ENCODE peak calls at places on chromosomes 7 and 10, in seven cellular contexts. W, Q, R, I, T, E and S are unnamed samples.
A peak's percentile ranks its signal among the peaks of the same experiment; 100 is the strongest.

GRCh38 chr7:1950623-1951523 is 280.8 kb downstream of the ELFN1 start:
- DNase-seq in W (no peak), Q (no peak), R (no peak), E (no peak), T (peak; percentile 84), I (peak; percentile 68), S (no peak)

GRCh38 chr10:102175415-102175814 is 23.2 kb downstream of the NOLC1 start:
- DNase-seq in R (no peak), T (no peak), E (no peak), I (no peak), Q (no peak), W (no peak), S (no peak)

GRCh38 chr7:131145026-131145425 is 182.7 kb upstream of the MKLN1 start:
- DNase-seq in Q (no peak), E (no peak), I (no peak), W (peak; percentile 34), R (no peak), T (no peak), S (no peak)

GRCh38 chr7:41655470-41655869 is 47.4 kb downstream of the INHBA start:
- DNase-seq in T (no peak), I (no peak), W (no peak), R (no peak), Q (no peak), E (no peak), S (no peak)

GRCh38 chr10:4061441-4061951 is 276.5 kb upstream of the KLF6 start:
- DNase-seq in E (no peak), W (no peak), I (no peak), Q (no peak), T (no peak), R (no peak), S (peak; percentile 31)

GRCh38 chr10:128571745-128572144 is 445.5 kb upstream of the MKI67 start:
- DNase-seq in I (peak; percentile 22), E (no peak), W (no peak), R (no peak), Q (no peak), T (no peak), S (no peak)

GRCh38 chr7:83532229-83532628 is 116.7 kb downstream of the SEMA3E start:
- DNase-seq in R (no peak), Q (no peak), I (no peak), E (no peak), T (no peak), W (peak; percentile 7), S (no peak)

GRCh38 chr10:43053825-43054224 is 23.0 kb upstream of the RET start:
- DNase-seq in W (no peak), T (no peak), R (no peak), E (no peak), Q (no peak), I (no peak), S (no peak)

GRCh38 chr7:91198371-91198770 is 65.9 kb upstream of the FZD1 start:
- DNase-seq in T (no peak), R (no peak), Q (no peak), W (no peak), I (no peak), E (no peak), S (no peak)

GRCh38 chr7:41999736-42000283 is 237.2 kb downstream of the GLI3 start:
- DNase-seq in W (no peak), R (no peak), E (no peak), I (no peak), Q (no peak), T (no peak), S (no peak)

GRCh38 chr7:77453531-77453930 is 37.4 kb upstream of the GSAP start:
- DNase-seq in Q (no peak), T (no peak), R (no peak), I (no peak), W (no peak), E (no peak), S (peak; percentile 57)

GRCh38 chr7:134826105-134826504 is 46.7 kb downstream of the CALD1 start:
- DNase-seq in Q (no peak), W (no peak), R (no peak), T (no peak), I (no peak), E (no peak), S (no peak)

GRCh38 chr7:155731375-155731774 is 80.9 kb downstream of the SHH start:
- DNase-seq in E (no peak), R (no peak), I (no peak), T (no peak), Q (no peak), W (no peak), S (no peak)

GRCh38 chr10:34196058-34196433 is 619.0 kb downstream of the PARD3 start:
- DNase-seq in W (no peak), T (no peak), I (no peak), R (no peak), Q (no peak), E (no peak), S (no peak)

GRCh38 chr7:152674860-152675760 is 831 bp downstream of the XRCC2 start:
- DNase-seq in W (no peak), I (peak; percentile 56), Q (no peak), R (no peak), E (peak; percentile 47), T (peak; percentile 78), S (no peak)

GRCh38 chr10:13970231-13970966 is 360.3 kb downstream of the FRMD4A start:
- DNase-seq in R (no peak), Q (no peak), I (no peak), E (no peak), T (no peak), W (no peak), S (no peak)

GRCh38 chr10:72735288-72735926 is 43.5 kb downstream of the MCU start:
- DNase-seq in R (no peak), I (no peak), E (no peak), Q (no peak), W (no peak), T (no peak), S (no peak)

GRCh38 chr10:125257521-125258105 is 97.2 kb upstream of the CTBP2 start:
- DNase-seq in I (no peak), Q (no peak), T (peak; percentile 57), E (no peak), R (no peak), W (no peak), S (no peak)

GRCh38 chr7:73342645-73343044 is 14.7 kb downstream of the FKBP6 start:
- DNase-seq in I (no peak), W (peak; percentile 29), T (peak; percentile 74), E (peak; percentile 73), Q (no peak), R (no peak), S (peak; percentile 85)

DNA sequence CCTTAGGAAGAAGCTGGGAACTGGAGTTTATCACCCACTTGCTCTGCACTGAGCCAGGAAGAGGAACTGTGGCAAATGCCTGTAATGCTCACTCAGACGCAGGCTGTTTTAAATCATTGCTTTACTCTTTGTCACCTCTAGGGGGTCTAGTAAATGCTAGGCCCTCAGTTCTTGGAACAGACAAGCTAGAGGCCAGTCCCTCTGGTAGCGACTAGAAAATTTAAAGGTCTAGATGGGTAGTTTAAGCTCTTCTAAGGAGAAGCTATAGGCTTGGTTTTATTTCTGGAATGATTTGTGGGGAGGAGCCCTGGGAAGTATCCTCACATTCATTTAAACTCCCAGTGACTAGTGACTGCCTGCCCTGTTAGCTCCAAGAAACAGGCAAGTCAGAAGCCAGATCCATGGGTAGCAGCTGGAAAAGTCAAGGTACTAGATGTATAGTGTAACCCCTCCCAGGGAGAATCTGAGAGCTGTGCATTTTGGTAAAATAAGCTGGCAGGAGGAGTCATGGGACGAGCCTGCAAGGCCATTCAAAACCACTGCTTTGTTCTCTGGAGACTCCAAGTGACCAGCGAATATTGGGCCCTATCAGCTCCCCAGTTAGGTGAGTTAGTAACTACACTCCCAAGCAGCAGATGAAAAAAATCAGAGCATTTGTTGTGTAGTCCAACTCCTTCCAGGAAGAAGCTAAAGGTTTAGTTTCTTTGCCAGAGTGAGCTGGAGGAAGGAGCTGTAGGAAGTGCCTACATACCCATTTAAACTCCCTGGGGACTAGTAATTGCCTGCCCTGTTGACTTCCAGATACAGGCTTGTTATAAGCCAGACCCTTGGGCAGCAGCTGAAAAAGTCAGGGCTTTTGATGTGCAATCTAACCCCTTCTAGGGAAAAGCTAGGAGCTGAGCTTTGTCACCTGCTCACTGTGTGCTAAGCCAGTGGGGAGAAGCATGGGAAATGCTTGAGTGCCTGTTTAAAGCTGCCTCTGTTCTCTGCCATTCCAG is 68.9 kb downstream of the DYNC1I1 start:
- DNase-seq in T (peak; percentile 46), W (peak; percentile 8), R (no peak), I (peak; percentile 46), E (peak; percentile 12), Q (no peak), S (peak; percentile 27)
- TF ChIP-seq JUND in T (no peak), W (no peak), R (no peak), I (no peak), E (no peak), Q (no peak), S (no peak)

DNA sequence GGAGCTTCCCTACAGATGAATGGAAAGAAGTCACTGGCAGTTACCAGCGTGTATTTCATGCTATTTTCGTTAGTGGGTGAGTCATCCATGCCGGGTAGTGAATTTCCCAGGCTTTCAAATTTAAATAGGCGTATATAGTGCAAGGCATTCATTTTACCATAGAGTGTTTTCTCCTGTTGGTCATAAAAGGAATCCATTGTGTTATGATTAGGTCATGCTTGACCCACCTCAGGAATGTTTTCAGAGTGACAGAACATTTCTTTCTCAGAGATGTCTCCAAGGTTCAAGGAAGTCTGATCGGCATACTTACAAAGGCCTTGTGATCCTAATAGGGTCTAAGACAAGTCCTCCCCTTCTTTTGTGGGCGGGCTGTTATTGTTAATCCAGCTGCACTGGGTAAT is 110.7 kb downstream of the AKR1D1 start:
- DNase-seq in I (no peak), Q (no peak), E (no peak), R (no peak), T (no peak), W (no peak), S (no peak)
- TF ChIP-seq JUND in I (peak; percentile 61), Q (peak; percentile 49), E (no peak), R (no peak), T (no peak), W (no peak), S (no peak)

DNA sequence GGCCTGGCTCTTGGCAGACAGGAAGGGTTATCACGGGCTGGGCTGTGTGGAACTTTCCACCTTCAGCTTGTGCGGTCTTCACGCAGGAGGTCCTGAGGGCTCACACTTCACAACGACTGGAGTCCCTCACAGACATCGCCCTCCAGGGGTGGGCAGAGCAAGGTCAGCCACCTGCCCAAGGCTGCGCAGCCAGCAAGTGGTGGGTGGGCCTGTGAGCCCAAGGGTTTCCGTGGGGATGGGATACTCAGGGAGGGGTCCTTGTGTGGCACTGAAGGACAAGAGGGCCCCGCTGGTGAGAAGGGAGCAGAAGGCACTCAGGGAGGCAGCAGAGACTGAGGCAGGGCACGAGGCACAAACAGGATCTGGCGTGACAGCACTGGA is 22.0 kb downstream of the PDIA4 start:
- DNase-seq in R (no peak), E (no peak), Q (no peak), I (no peak), T (no peak), W (no peak), S (no peak)
- TF ChIP-seq JUND in R (no peak), E (no peak), Q (no peak), I (no peak), T (no peak), W (no peak), S (no peak)

DNA sequence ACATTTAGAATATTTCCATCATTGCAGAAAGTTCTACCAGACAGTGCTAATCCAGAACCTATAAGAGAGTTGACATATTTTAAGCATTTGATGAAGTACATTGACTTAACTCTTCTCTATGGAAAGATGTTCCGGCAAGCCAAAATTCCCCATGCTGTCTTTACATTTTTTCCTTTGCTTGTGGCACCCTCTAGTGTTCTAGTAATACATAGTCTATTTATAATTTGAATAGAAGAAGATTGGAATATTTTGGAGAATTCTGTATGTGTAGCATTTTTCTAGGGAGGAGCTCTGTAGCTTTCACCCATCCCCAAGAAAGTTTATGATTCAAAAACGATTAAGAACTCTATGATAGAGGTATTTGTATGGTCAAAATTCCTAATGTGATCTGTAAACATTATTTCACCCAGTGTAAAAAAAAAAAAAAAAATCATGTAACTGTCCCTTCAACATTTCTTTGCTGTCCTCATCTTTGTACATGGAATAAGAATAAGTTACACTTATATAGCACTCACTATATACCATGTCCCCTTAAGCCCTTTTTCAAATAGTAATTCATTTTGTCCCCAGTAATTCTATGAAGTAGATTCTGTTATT is 33.2 kb downstream of the NRF1 start:
- DNase-seq in I (peak; percentile 35), W (peak; percentile 38), E (peak; percentile 37), Q (no peak), T (peak; percentile 53), R (no peak), S (no peak)
- TF ChIP-seq JUND in I (no peak), W (no peak), E (no peak), Q (no peak), T (no peak), R (no peak), S (no peak)